ENCODE peak calls at places on chromosome 18, in nine cellular contexts. E is DND-41, X is HepG2, W is stomach, J is transverse colon, I is tibial artery, N is heart right ventricle, P is thoracic aorta, M is RWPE2. Y is an unnamed sample.

GRCh38 chr18:40016405-40016804 is 1938.6 kb upstream of the PIK3C3 start:
- DNase-seq in P (no peak), W (no peak), E (no peak), X (no peak), M (no peak), N (no peak), J (no peak), I (no peak), Y (no peak)

GRCh38 chr18:57970356-57971095 is 73.5 kb upstream of the NEDD4L start:
- DNase-seq in X (peak; percentile 37), M (no peak), N (no peak), P (no peak), I (no peak), J (no peak), E (peak; percentile 6), W (no peak), Y (no peak)

GRCh38 chr18:34223164-34223892 is 1.4 kb downstream of the NOL4 start:
- DNase-seq in X (no peak), E (no peak), I (no peak), W (no peak), N (no peak), J (no peak), M (no peak), P (no peak), Y (peak; percentile 74)

GRCh38 chr18:37712776-37713175 is 147.2 kb upstream of the CELF4 start:
- DNase-seq in E (no peak), W (no peak), J (no peak), M (no peak), N (no peak), I (no peak), X (no peak), P (no peak), Y (no peak)

GRCh38 chr18:13910501-13910900 is 4.8 kb downstream of the MC2R start:
- DNase-seq in E (no peak), I (no peak), J (no peak), M (no peak), X (no peak), N (no peak), P (no peak), W (no peak), Y (no peak)

GRCh38 chr18:6624271-6624670 is 105.2 kb upstream of the ARHGAP28 start:
- DNase-seq in N (no peak), W (no peak), E (no peak), I (no peak), P (no peak), J (no peak), X (no peak), M (no peak), Y (no peak)

GRCh38 chr18:33596178-33596854 is 18.3 kb downstream of the ASXL3 start:
- DNase-seq in J (no peak), X (no peak), I (no peak), M (no peak), P (no peak), E (no peak), W (no peak), N (no peak), Y (no peak)

GRCh38 chr18:8610442-8610801 is 1.2 kb downstream of the RAB12 start:
- DNase-seq in W (no peak), E (no peak), X (no peak), J (peak; percentile 14), I (no peak), P (no peak), N (peak; percentile 33), M (no peak), Y (no peak)

GRCh38 chr18:23067236-23067635 is 68.0 kb upstream of the CABLES1 start:
- DNase-seq in X (peak; percentile 12), P (no peak), M (no peak), J (no peak), I (no peak), N (no peak), E (no peak), W (peak; percentile 13), Y (no peak)

GRCh38 chr18:23071285-23071684 is 64.0 kb upstream of the CABLES1 start:
- DNase-seq in W (peak; percentile 50), N (peak; percentile 25), P (no peak), E (peak; percentile 96), M (no peak), X (no peak), J (peak; percentile 66), I (no peak), Y (no peak)

GRCh38 chr18:23069481-23069880 is 65.8 kb upstream of the CABLES1 start:
- DNase-seq in E (no peak), M (no peak), P (no peak), W (no peak), I (no peak), N (no peak), J (no peak), X (no peak), Y (no peak)

GRCh38 chr18:23066504-23067039 is 68.7 kb upstream of the CABLES1 start:
- DNase-seq in E (no peak), I (no peak), M (no peak), X (no peak), N (no peak), P (no peak), J (no peak), W (peak; percentile 48), Y (no peak)

DNA sequence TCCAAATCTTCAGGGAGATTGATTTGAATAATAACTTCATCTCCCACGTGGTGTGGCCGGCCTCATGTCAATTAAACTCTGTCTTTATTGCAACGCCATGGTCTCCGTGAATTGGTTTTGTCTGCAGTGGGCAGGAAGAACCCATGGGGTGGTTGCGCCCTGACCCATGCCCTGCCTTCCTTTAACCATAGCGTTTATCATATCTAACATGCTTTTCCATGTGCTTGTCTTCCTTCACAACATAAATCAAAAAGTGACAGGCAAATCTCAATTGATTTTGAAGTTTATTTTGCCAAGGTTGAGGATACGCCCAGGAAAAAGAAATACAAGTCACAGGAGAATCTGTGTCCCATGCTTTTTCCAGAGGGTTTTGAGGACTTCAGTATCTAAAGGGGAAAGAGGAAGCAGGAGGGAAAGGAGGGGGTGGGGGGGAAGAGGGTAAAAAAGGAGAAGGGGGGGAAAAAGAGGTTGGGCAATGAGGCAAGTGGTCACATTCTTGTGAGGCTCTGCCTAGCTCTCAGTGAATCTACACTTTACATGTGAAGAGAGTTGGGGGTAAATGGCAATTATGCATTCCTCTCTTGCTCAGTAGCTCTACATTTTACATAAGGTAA is 66.5 kb upstream of the CABLES1 start:
- DNase-seq in E (no peak), I (no peak), N (no peak), P (no peak), M (no peak), W (no peak), X (no peak), J (no peak), Y (no peak)
- H3K4me1 ChIP-seq in E (peaks cover 46% of the 10 kb centered on the region), I (no peaks in the 10 kb centered on the region), N (no peaks in the 10 kb centered on the region), P (no peaks in the 10 kb centered on the region), M (no peaks in the 10 kb centered on the region), W (no peaks in the 10 kb centered on the region), X (peaks cover 16% of the 10 kb centered on the region), J (no peaks in the 10 kb centered on the region), Y (no peaks in the 10 kb centered on the region)

GRCh38 chr18:63992751-63993150 is 22.9 kb downstream of the SERPINB8 start:
- DNase-seq in I (no peak), J (no peak), P (no peak), X (no peak), W (no peak), M (no peak), N (no peak), E (peak; percentile 85), Y (no peak)

GRCh38 chr18:63997041-63997440 is 27.2 kb downstream of the SERPINB8 start:
- DNase-seq in X (no peak), P (no peak), E (no peak), W (no peak), J (no peak), I (no peak), N (no peak), M (no peak), Y (no peak)

GRCh38 chr18:63999871-64000270 is 30.0 kb downstream of the SERPINB8 start:
- DNase-seq in E (no peak), X (no peak), N (no peak), W (no peak), M (no peak), J (no peak), P (no peak), I (no peak), Y (peak; percentile 63)

GRCh38 chr18:63997606-63998005 is 27.7 kb downstream of the SERPINB8 start:
- DNase-seq in J (no peak), M (no peak), P (no peak), X (no peak), I (no peak), N (no peak), W (no peak), E (no peak), Y (no peak)

DNA sequence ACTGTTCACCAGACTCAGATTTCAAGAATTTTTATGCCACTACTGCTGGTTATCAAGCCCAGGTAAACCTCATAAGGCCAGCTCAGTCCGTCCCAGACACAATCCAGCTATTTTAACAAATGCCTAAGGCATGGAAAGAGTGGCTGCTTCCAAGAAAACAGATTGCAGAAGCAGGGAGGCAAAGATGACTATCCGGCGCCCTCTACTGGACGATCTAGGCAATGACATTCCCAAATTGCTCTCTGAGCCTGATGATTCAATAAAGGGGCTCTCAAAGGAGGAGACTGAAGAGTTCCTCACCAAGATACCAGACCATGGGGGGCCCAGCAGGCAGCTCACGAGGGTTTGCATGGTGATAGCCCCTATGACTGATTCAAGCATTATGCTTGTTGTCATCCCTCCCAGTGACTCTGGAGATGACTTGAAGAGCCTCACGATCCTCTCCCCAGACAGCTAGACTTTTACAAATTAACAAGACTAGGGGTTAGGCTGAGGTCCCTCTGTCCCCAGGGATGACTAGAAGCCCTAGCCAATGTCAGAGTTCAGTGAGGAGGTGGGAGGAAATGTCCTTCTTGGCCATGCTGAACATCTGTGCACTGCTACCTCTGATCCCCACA is 25.0 kb downstream of the SERPINB8 start:
- DNase-seq in E (peak; percentile 59), N (peak; percentile 23), J (peak; percentile 40), X (peak; percentile 16), I (no peak), M (no peak), P (no peak), W (peak; percentile 55), Y (no peak)
- TF ChIP-seq CTCF in E (peak; percentile 86), N (peak; percentile 88), J (peak; percentile 91), X (peak; percentile 74), I (peak; percentile 68), M (peak; percentile 73), P (peak; percentile 89), W (peak; percentile 84), Y (peak; percentile 85)

GRCh38 chr18:22451796-22452195 is 34.1 kb upstream of the CTAGE1 start:
- DNase-seq in I (no peak), J (no peak), P (no peak), N (no peak), E (no peak), M (no peak), X (no peak), W (no peak), Y (no peak)
- H3K4me3 ChIP-seq in I (no peak overlapping the region), J (no peak overlapping the region), P (no peak overlapping the region), N (no peak overlapping the region), E (no peak overlapping the region), M (no peak overlapping the region), X (no peak overlapping the region), W (no peak overlapping the region), Y (no peak overlapping the region)

GRCh38 chr18:48782381-48782841 is 168.4 kb downstream of the SMAD7 start:
- DNase-seq in W (no peak), J (no peak), X (no peak), I (peak; percentile 96), E (no peak), M (no peak), P (peak; percentile 69), N (peak; percentile 75), Y (no peak)

GRCh38 chr18:48781041-48781989 is 169.4 kb downstream of the SMAD7 start:
- DNase-seq in W (peak; percentile 79), M (no peak), N (peak; percentile 95), I (peak; percentile 99), P (peak; percentile 93), E (no peak), X (peak; percentile 92), J (peak; percentile 54), Y (peak; percentile 52)

GRCh38 chr18:48783616-48784520 is 166.9 kb downstream of the SMAD7 start:
- DNase-seq in M (no peak), J (no peak), W (no peak), I (no peak), P (no peak), N (no peak), X (no peak), E (no peak), Y (no peak)

GRCh38 chr18:48780151-48781001 is 170.4 kb downstream of the SMAD7 start:
- DNase-seq in X (no peak), P (peak; percentile 36), J (no peak), E (no peak), W (no peak), I (peak; percentile 81), N (no peak), M (no peak), Y (no peak)

DNA sequence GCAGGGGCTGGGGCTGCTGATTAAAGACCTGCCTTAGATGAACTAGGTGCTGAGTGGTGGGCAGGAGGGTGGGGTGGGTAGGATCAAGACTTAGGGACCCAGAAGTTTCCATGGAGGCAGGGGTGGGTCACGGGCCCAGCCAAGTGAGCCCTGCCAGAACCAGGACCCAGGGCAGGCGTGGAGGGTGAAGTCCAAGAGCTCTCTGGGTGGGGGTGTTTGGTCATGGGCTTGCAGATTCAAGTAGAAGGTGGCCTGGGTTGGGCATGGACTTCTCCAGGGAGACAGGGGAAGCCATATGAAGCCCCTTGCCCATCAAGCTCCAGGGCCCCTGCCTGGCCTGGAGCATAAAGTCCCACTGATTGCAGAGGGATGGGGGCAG is 168.8 kb downstream of the SMAD7 start:
- DNase-seq in I (no peak), J (no peak), M (no peak), E (no peak), X (peak; percentile 22), W (no peak), N (no peak), P (no peak), Y (no peak)
- H3K4me1 ChIP-seq in I (peaks cover 100% of the 10 kb centered on the region), J (peaks cover 45% of the 10 kb centered on the region), M (no peaks in the 10 kb centered on the region), E (no peaks in the 10 kb centered on the region), X (peaks cover 55% of the 10 kb centered on the region), W (peaks cover 48% of the 10 kb centered on the region), N (peaks cover 85% of the 10 kb centered on the region), P (peaks cover 49% of the 10 kb centered on the region), Y (peaks cover 6% of the 10 kb centered on the region)